ENCODE peak calls at places on chromosome 16, in four cellular contexts. T, C, G and J are unnamed samples.

GRCh38 chr16:58509256-58510096 is 5.8 kb upstream of the SETD6 start:
- DNase-seq in T (no peak), C (no peak), G (peak), J (no peak)

GRCh38 chr16:13436641-13437423 is 483.1 kb upstream of the ERCC4 start:
- DNase-seq in T (no peak), C (peak), G (no peak), J (no peak)

GRCh38 chr16:14041164-14041563 is 30.0 kb upstream of the MRTFB start:
- DNase-seq in T (no peak), C (no peak), G (no peak), J (no peak)

GRCh38 chr16:9088848-9089247 is 2.6 kb upstream of the HAPSTR1 start:
- DNase-seq in T (no peak), C (no peak), G (no peak), J (no peak)

GRCh38 chr16:81424761-81425160 is 19.8 kb upstream of the CMIP start:
- DNase-seq in T (no peak), C (peak), G (no peak), J (no peak)

GRCh38 chr16:12420661-12421209 is 383.0 kb downstream of the CPPED1 start:
- DNase-seq in T (no peak), C (peak), G (no peak), J (no peak)

GRCh38 chr16:89320717-89321501 is 103.4 kb downstream of the ZNF778 start:
- DNase-seq in T (no peak), C (peak), G (no peak), J (peak)

GRCh38 chr16:2008631-2009301 is 855 bp downstream of the ZNF598 start:
- DNase-seq in T (no peak), C (peak), G (no peak), J (no peak)

GRCh38 chr16:83917152-83918120 is 18.5 kb downstream of the MLYCD start:
- DNase-seq in T (no peak), C (no peak), G (no peak), J (no peak)

GRCh38 chr16:66344533-66345145 is 21.9 kb upstream of the CDH5 start:
- DNase-seq in T (no peak), C (peak), G (no peak), J (no peak)

GRCh38 chr16:21194771-21195301 is 16.5 kb downstream of the ZP2 start:
- DNase-seq in T (no peak), C (no peak), G (no peak), J (no peak)

GRCh38 chr16:27414803-27415431 is 12.9 kb downstream of the IL21R start:
- DNase-seq in T (no peak), C (no peak), G (no peak), J (no peak)

GRCh38 chr16:3861808-3862451 is 18.6 kb downstream of the CREBBP start:
- DNase-seq in T (no peak), C (peak), G (no peak), J (no peak)

GRCh38 chr16:46763147-46763546 is 15.0 kb upstream of the MYLK3 start:
- DNase-seq in T (no peak), C (no peak), G (no peak), J (no peak)

GRCh38 chr16:1712791-1713261 is 6.8 kb downstream of the MAPK8IP3 start:
- DNase-seq in T (no peak), C (no peak), G (no peak), J (peak)

GRCh38 chr16:24919536-24919935 is 73.8 kb downstream of the SLC5A11 start:
- DNase-seq in T (no peak), C (no peak), G (no peak), J (no peak)

GRCh38 chr16:57104706-57105105 is 12.3 kb downstream of the CPNE2 start:
- DNase-seq in T (no peak), C (no peak), G (no peak), J (no peak)

GRCh38 chr16:5041604-5042133 is 7.9 kb upstream of the NAGPA start:
- DNase-seq in T (no peak), C (no peak), G (no peak), J (no peak)

GRCh38 chr16:48687421-48688038 is 77.5 kb upstream of the N4BP1 start:
- DNase-seq in T (peak), C (peak), G (no peak), J (no peak)

GRCh38 chr16:709651-710499 is 4.3 kb upstream of the FBXL16 start:
- DNase-seq in T (no peak), C (peak), G (no peak), J (no peak)

GRCh38 chr16:17357302-17358062 is 113.3 kb downstream of the XYLT1 start:
- DNase-seq in T (no peak), C (no peak), G (no peak), J (no peak)

GRCh38 chr16:17358846-17359245 is 111.9 kb downstream of the XYLT1 start:
- DNase-seq in T (no peak), C (no peak), G (no peak), J (no peak)

GRCh38 chr16:17358350-17358749 is 112.4 kb downstream of the XYLT1 start:
- DNase-seq in T (no peak), C (no peak), G (no peak), J (no peak)

GRCh38 chr16:17360810-17361209 is 110.0 kb downstream of the XYLT1 start:
- DNase-seq in T (no peak), C (no peak), G (no peak), J (peak)

GRCh38 chr16:17359778-17360177 is 111.0 kb downstream of the XYLT1 start:
- DNase-seq in T (no peak), C (no peak), G (no peak), J (no peak)
- H3K4me3 ChIP-seq in T (no peak), C (no peak), G (no peak), J (no peak)

GRCh38 chr16:54287758-54288591 is 1.4 kb upstream of the IRX3 start:
- DNase-seq in T (no peak), C (no peak), G (no peak), J (peak)

GRCh38 chr16:54286067-54286329 is 589 bp downstream of the IRX3 start:
- DNase-seq in T (no peak), C (no peak), G (no peak), J (no peak)

GRCh38 chr16:54288592-54289241 is 2.1 kb upstream of the IRX3 start:
- DNase-seq in T (no peak), C (no peak), G (no peak), J (peak)

GRCh38 chr16:54286330-54287017 is at the start of gene IRX3:
- DNase-seq in T (peak), C (no peak), G (peak), J (peak)

DNA sequence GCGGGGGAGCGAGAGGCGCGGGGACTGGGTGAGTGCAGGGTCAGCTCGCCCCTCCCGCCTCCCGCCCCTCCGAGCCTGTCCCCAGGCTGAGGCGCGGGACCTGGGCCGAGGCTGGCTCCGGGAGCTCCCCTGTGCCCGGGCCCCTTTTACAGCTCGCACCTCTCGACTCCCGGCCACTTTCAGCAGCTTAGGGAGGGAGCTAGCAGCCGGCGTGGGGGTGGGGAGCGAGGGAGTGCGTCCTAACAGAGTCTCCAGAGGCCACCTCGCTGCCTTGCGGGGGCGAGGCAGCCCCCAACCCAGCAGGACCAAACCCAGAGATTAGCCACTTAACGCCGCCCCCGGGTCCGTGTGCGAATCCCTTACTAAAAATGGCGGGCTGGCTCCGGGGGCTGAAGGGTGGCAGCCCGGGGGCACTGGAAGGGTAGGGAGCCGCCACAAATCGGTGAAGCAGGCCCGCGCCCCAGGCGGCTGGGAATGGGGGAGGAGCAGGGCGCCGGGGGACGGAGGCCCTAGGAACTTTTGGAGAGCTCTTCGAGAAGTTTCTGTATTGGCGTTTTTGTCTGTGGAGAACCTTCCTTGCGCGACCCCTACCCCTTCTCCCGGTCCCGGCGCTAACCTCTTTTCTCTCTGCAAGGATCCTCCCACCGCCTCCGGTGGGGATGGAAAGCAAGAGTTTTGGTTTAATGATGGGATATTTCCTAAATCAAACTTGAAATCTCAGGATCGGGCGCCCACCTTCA is 601 bp upstream of the IRX3 start:
- DNase-seq in T (no peak), C (no peak), G (no peak), J (peak)
- TF ChIP-seq EP300 in T (no peak), C (no peak), G (no peak), J (no peak)

DNA sequence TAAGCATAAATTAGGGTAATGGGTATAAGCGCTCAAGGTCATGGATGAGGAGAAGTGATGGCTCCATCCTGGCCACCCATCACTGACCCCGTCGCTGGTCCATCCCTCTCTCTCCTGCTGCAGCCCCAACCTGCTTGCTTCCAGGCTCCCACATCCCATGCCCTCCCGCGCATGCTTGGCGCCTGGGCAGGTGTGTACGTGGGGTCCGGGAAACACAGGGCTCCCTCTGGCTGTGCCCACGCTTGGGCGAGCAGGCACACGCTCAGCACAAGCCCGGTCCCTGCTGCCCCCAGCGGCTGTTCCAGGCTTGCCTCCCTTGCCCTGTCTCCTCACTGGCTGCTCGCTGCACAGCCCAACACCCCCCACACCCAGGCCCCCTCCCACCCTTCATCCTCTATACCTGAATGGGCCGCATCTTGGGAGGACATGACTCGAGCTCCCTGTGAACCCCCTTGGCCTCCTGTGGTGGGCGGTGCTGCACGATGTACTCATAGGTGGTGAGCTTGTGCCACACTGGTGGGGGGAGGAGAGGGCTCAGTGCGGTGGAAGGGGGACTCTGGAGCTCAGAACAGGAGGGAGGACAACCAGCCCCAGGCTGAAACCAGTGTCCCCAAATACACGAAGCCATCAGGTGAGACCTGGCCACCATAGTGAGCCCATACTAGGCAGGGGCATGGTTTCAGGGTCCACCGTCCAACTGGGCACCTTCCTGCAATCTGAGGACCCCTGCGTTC is 4.7 kb upstream of the TPPP3 start:
- DNase-seq in T (no peak), C (no peak), G (no peak), J (no peak)
- TF ChIP-seq CTCF in T (no peak), C (no peak), G (no peak), J (no peak)

DNA sequence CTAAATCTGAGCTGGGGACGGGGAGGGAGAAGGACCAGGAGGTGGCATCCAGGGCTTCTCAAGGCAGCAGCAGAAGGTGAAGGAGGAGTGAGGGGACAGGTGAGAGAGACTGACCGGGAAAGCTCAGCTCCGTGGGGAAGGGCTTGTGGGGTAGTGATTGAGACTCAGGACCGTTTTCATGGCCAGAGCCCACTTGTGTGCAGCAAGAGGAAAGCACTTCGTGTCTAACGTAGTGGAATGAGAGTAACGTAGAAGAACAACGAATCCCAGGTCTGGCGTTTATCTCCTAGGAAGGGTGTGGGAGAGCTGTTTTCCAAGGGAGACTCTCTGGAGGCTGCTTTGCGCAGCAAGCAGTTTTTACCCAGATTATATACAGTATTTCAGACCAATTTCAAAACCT is 1.3 kb upstream of the CDH3 start:
- DNase-seq in T (no peak), C (no peak), G (no peak), J (no peak)
- H3K4me3 ChIP-seq in T (no peak), C (no peak), G (no peak), J (no peak)

GRCh38 chr16:85543998-85544397 is 69.1 kb upstream of the GSE1 start:
- DNase-seq in T (no peak), C (no peak), G (no peak), J (no peak)
- TF ChIP-seq EP300 in T (no peak), C (no peak), G (no peak), J (no peak)

GRCh38 chr16:77722315-77723107 is at the start of gene NUDT7:
- DNase-seq in T (peak), C (peak), G (peak), J (peak)
- TF ChIP-seq CTCF in T (peak), C (peak), G (no peak), J (no peak)

GRCh38 chr16:86221085-86221484 is 289.2 kb upstream of the FOXF1 start:
- DNase-seq in T (no peak), C (no peak), G (no peak), J (no peak)

GRCh38 chr16:86222965-86223551 is 287.3 kb upstream of the FOXF1 start:
- DNase-seq in T (no peak), C (no peak), G (no peak), J (no peak)

GRCh38 chr16:86224126-86224525 is 286.2 kb upstream of the FOXF1 start:
- DNase-seq in T (no peak), C (no peak), G (no peak), J (no peak)

GRCh38 chr16:86220552-86220951 is 289.8 kb upstream of the FOXF1 start:
- DNase-seq in T (no peak), C (no peak), G (no peak), J (no peak)

GRCh38 chr16:86222541-86222940 is 287.8 kb upstream of the FOXF1 start:
- DNase-seq in T (no peak), C (no peak), G (no peak), J (peak)
- H3K4me3 ChIP-seq in T (no peak), C (no peak), G (no peak), J (no peak)

GRCh38 chr16:87344931-87345631 is 27.9 kb upstream of the C16orf95 start:
- DNase-seq in T (no peak), C (no peak), G (no peak), J (peak)
- TF ChIP-seq EP300 in T (no peak), C (no peak), G (no peak), J (no peak)

GRCh38 chr16:86930663-86931062 is 352.3 kb downstream of the FOXL1 start:
- DNase-seq in T (no peak), C (no peak), G (no peak), J (no peak)

GRCh38 chr16:86928517-86929148 is 350.3 kb downstream of the FOXL1 start:
- DNase-seq in T (no peak), C (peak), G (no peak), J (no peak)

GRCh38 chr16:86930001-86930400 is 351.7 kb downstream of the FOXL1 start:
- DNase-seq in T (no peak), C (no peak), G (no peak), J (no peak)

GRCh38 chr16:86927699-86928098 is 349.4 kb downstream of the FOXL1 start:
- DNase-seq in T (no peak), C (no peak), G (no peak), J (no peak)

GRCh38 chr16:86929149-86929871 is 351.0 kb downstream of the FOXL1 start:
- DNase-seq in T (no peak), C (peak), G (no peak), J (no peak)
- TF ChIP-seq CTCF in T (no peak), C (no peak), G (no peak), J (no peak)

DNA sequence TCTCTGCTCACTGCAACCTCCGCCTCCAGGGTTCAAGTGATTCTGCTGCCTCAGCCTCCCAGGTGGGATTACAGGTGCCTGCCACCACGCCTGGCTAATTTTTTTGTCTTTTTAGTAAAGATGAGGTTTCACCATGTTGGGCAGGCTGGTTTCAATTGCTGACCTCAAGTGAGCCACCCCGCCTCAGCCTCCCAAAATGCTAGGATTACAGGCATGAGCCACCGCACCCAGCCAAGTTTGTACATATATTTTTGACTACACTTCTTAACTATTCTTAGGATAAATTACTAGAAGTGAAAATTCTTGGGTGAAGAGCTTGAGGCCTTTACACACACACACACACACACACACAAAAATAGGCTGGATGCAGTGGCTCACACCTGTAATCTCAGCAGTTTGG is 1.4 kb upstream of the ITGAM start:
- DNase-seq in T (no peak), C (no peak), G (peak), J (no peak)
- H3K4me3 ChIP-seq in T (no peak), C (no peak), G (no peak), J (no peak)